ENCODE peak calls at places on chromosome 19, in ten cellular contexts. G is heart left ventricle, Q is tibial nerve, P is GM23338, I is psoas muscle, E is brain microvascular endothelial cell, L is IMR-90, N is cardiac muscle cell, M is breast epithelium, V is neuronal stem cell. F is an unnamed sample. For H3K27me3, the result is how much of the 10 kb centered on the place peaks cover.

GRCh38 chr19:45186509-45187334 is 8.1 kb downstream of the BLOC1S3 start:
- DNase-seq in G (no peak), Q (no peak), P (no peak), I (no peak), E (peak), L (peak), N (no peak), M (no peak), V (no peak), F (no peak)

GRCh38 chr19:9075064-9075964 is 11.5 kb upstream of the OR1M1 start:
- DNase-seq in G (peak), Q (peak), P (peak), I (peak), E (peak), L (peak), N (peak), M (peak), V (peak), F (peak)

GRCh38 chr19:33316521-33317284 is 14.4 kb upstream of the CEBPA start:
- DNase-seq in G (no peak), Q (no peak), P (no peak), I (no peak), E (no peak), L (no peak), N (no peak), M (no peak), V (no peak), F (no peak)

GRCh38 chr19:45939792-45940514 is 25.4 kb upstream of the NANOS2 start:
- DNase-seq in G (no peak), Q (no peak), P (peak), I (no peak), E (no peak), L (no peak), N (no peak), M (no peak), V (no peak), F (no peak)

GRCh38 chr19:50952890-50953289 is at the start of gene KLK5:
- DNase-seq in G (no peak), Q (no peak), P (peak), I (no peak), E (no peak), L (no peak), N (no peak), M (peak), V (no peak), F (no peak)

GRCh38 chr19:31285744-31286143 is 63.5 kb downstream of the TSHZ3 start:
- DNase-seq in G (no peak), Q (no peak), P (no peak), I (no peak), E (peak), L (peak), N (peak), M (no peak), V (no peak), F (peak)

GRCh38 chr19:10604460-10604980 is 17.4 kb upstream of the AP1M2 start:
- DNase-seq in G (no peak), Q (no peak), P (no peak), I (peak), E (no peak), L (no peak), N (no peak), M (no peak), V (no peak), F (no peak)

GRCh38 chr19:1276620-1277007 is 1.3 kb downstream of the FAM174C start:
- DNase-seq in G (no peak), Q (no peak), P (no peak), I (no peak), E (no peak), L (no peak), N (no peak), M (no peak), V (no peak), F (no peak)

GRCh38 chr19:15331419-15332310 is 674 bp downstream of the BRD4 start:
- DNase-seq in G (peak), Q (no peak), P (peak), I (peak), E (no peak), L (no peak), N (peak), M (no peak), V (peak), F (no peak)

GRCh38 chr19:15519433-15519976 is 11.2 kb downstream of the CYP4F22 start:
- DNase-seq in G (no peak), Q (no peak), P (no peak), I (no peak), E (no peak), L (no peak), N (no peak), M (no peak), V (no peak), F (no peak)

GRCh38 chr19:3358919-3359849 is 7.2 kb upstream of the NFIC start:
- DNase-seq in G (peak), Q (peak), P (peak), I (peak), E (no peak), L (peak), N (peak), M (no peak), V (no peak), F (no peak)

GRCh38 chr19:34173145-34173956 is 1.0 kb downstream of the LSM14A start:
- DNase-seq in G (peak), Q (peak), P (peak), I (peak), E (no peak), L (peak), N (peak), M (peak), V (peak), F (peak)

GRCh38 chr19:2815923-2816322 is 3.7 kb upstream of the ZNF554 start:
- DNase-seq in G (no peak), Q (no peak), P (no peak), I (no peak), E (no peak), L (no peak), N (no peak), M (no peak), V (no peak), F (no peak)

GRCh38 chr19:45402469-45403070 is 2.3 kb downstream of the PPP1R13L start:
- DNase-seq in G (peak), Q (no peak), P (peak), I (peak), E (peak), L (no peak), N (peak), M (peak), V (no peak), F (no peak)

GRCh38 chr19:46416077-46416709 is 2.8 kb upstream of the CCDC8 start:
- DNase-seq in G (peak), Q (peak), P (peak), I (peak), E (peak), L (peak), N (peak), M (peak), V (peak), F (peak)

GRCh38 chr19:15897026-15897737 is 692 bp downstream of the CYP4F2 start:
- DNase-seq in G (no peak), Q (no peak), P (no peak), I (no peak), E (no peak), L (no peak), N (no peak), M (no peak), V (no peak), F (no peak)

GRCh38 chr19:7497292-7497691 is 8.5 kb upstream of the PEX11G start:
- DNase-seq in G (no peak), Q (no peak), P (peak), I (no peak), E (no peak), L (no peak), N (no peak), M (no peak), V (no peak), F (no peak)

GRCh38 chr19:33641261-33641660 is 19.5 kb downstream of the CHST8 start:
- DNase-seq in G (no peak), Q (no peak), P (no peak), I (no peak), E (no peak), L (no peak), N (no peak), M (no peak), V (no peak), F (no peak)

GRCh38 chr19:49911381-49912145 is 14.9 kb upstream of the IL4I1 start:
- DNase-seq in G (no peak), Q (no peak), P (no peak), I (no peak), E (no peak), L (peak), N (peak), M (no peak), V (no peak), F (no peak)

GRCh38 chr19:11798391-11799296 is at the start of gene ZNF491:
- DNase-seq in G (peak), Q (peak), P (peak), I (peak), E (peak), L (peak), N (peak), M (peak), V (peak), F (peak)

GRCh38 chr19:6668696-6669095 is 1.3 kb downstream of the TNFSF14 start:
- DNase-seq in G (no peak), Q (no peak), P (no peak), I (no peak), E (no peak), L (no peak), N (no peak), M (no peak), V (no peak), F (no peak)

GRCh38 chr19:16886305-16886880 is 2.4 kb upstream of the F2RL3 start:
- DNase-seq in G (peak), Q (no peak), P (no peak), I (peak), E (peak), L (peak), N (peak), M (no peak), V (no peak), F (peak)

GRCh38 chr19:3366104-3366760 is at the start of gene NFIC:
- DNase-seq in G (peak), Q (peak), P (peak), I (peak), E (peak), L (peak), N (peak), M (peak), V (no peak), F (peak)

GRCh38 chr19:51637362-51637978 is 7.3 kb upstream of the SIGLEC5 start:
- DNase-seq in G (no peak), Q (no peak), P (peak), I (no peak), E (no peak), L (no peak), N (peak), M (no peak), V (no peak), F (no peak)

GRCh38 chr19:33449799-33450198 is 71.8 kb downstream of the PEPD start:
- DNase-seq in G (no peak), Q (no peak), P (no peak), I (peak), E (no peak), L (no peak), N (no peak), M (no peak), V (no peak), F (no peak)

GRCh38 chr19:1227655-1228054 is 10.2 kb downstream of the CBARP start:
- DNase-seq in G (no peak), Q (no peak), P (no peak), I (no peak), E (no peak), L (no peak), N (no peak), M (no peak), V (no peak), F (no peak)

GRCh38 chr19:35740423-35741215 is 1.6 kb downstream of the IGFLR1 start:
- DNase-seq in G (peak), Q (peak), P (peak), I (peak), E (peak), L (peak), N (peak), M (peak), V (peak), F (peak)

GRCh38 chr19:51511353-51511752 is 9.8 kb upstream of the SIGLEC12 start:
- DNase-seq in G (no peak), Q (no peak), P (peak), I (no peak), E (no peak), L (no peak), N (peak), M (no peak), V (no peak), F (no peak)

GRCh38 chr19:46355234-46355990 is 8.5 kb downstream of the PPP5C start:
- DNase-seq in G (no peak), Q (no peak), P (no peak), I (no peak), E (no peak), L (no peak), N (no peak), M (no peak), V (no peak), F (no peak)

DNA sequence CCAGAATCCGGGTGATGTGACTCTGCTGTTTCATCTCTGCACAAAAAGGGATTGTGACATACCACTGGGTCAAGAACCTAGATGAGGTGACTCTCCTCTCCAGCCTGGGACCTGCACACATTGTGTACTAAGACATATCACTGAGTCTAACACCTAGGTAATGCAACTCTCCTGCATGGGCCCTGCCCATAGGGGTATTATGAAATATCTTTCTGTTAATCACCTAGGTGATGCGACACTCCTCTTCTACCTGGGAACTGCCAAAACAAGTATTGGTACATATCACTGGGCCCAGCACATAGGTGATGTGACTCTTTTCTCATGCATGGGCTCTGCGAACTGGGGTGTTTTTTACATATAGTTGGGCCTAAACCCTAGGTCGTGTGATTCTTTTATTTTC is 35.5 kb upstream of the ZNF254 start:
- DNase-seq in G (no peak), Q (no peak), P (no peak), I (no peak), E (no peak), L (no peak), N (no peak), M (no peak), V (no peak), F (no peak)
- H3K27me3 ChIP-seq in G (under half), Q (under half), P (under half), I (under half), E (under half), L (under half), N (under half), M (under half), V (under half), F (under half)

DNA sequence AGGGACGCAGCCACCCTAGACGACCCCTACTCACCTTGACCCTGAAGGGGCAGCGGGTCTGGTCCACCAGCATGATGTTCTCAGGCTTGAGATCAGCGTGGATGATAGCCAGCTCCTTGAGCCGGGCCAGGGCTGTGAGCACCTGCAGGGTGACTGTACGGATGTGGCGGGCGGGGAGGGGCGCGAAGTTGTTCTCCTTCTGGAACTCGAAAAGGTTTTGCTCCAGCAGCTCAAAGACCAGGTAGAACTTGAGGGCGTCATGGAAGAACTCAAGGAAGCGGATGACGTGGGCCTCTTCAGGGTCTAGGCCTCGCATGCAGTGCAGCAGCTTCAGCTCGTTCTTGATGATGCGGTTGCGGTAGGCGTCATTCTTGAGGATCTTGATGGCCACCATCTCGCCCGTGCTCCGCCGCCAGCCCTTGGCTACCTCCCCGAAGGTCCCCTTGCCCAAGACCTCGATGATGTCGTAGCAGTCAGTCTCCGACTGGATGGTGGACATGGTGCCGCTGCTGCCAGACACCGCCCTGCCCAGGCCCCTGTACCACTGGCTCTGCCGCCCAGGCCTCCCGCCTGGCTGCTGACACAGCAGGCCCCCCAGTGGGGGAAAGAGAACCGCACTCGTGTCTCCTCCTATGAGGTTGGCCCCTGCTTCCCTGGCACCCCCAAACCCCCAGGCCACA is 437 bp downstream of the HIPK4 start:
- DNase-seq in G (no peak), Q (no peak), P (no peak), I (no peak), E (no peak), L (no peak), N (no peak), M (no peak), V (no peak), F (no peak)
- H3K27ac ChIP-seq in G (no peak), Q (no peak), P (no peak), I (no peak), E (no peak), L (no peak), N (no peak), M (no peak), V (no peak), F (no peak)

GRCh38 chr19:29641597-29641996 is 23.7 kb upstream of the PLEKHF1 start:
- DNase-seq in G (no peak), Q (no peak), P (no peak), I (no peak), E (no peak), L (no peak), N (no peak), M (no peak), V (no peak), F (no peak)
- H3K27me3 ChIP-seq in G (under half), Q (under half), P (under half), I (under half), E (under half), L (under half), N (under half), M (under half), V (under half), F (under half)

GRCh38 chr19:4794971-4795370 is 3.4 kb downstream of the FEM1A start:
- DNase-seq in G (no peak), Q (no peak), P (no peak), I (peak), E (no peak), L (no peak), N (no peak), M (no peak), V (no peak), F (no peak)
- H3K27ac ChIP-seq in G (peak), Q (no peak), P (no peak), I (peak), E (no peak), L (no peak), N (no peak), M (peak), V (no peak), F (no peak)

GRCh38 chr19:17957149-17957849 is 9.6 kb upstream of the KCNN1 start:
- DNase-seq in G (no peak), Q (no peak), P (no peak), I (no peak), E (no peak), L (no peak), N (no peak), M (no peak), V (no peak), F (no peak)
- H3K27me3 ChIP-seq in G (under half), Q (half or more), P (under half), I (under half), E (under half), L (half or more), N (under half), M (half or more), V (under half), F (half or more)

GRCh38 chr19:38667552-38668205 is 20.2 kb downstream of the ACTN4 start:
- DNase-seq in G (no peak), Q (no peak), P (no peak), I (peak), E (no peak), L (peak), N (no peak), M (no peak), V (no peak), F (peak)

GRCh38 chr19:38673030-38673429 is 25.6 kb downstream of the ACTN4 start:
- DNase-seq in G (no peak), Q (no peak), P (no peak), I (peak), E (no peak), L (no peak), N (no peak), M (no peak), V (no peak), F (no peak)

GRCh38 chr19:38671654-38672053 is 24.2 kb downstream of the ACTN4 start:
- DNase-seq in G (no peak), Q (no peak), P (no peak), I (peak), E (no peak), L (no peak), N (no peak), M (no peak), V (no peak), F (no peak)

GRCh38 chr19:38669532-38669931 is 22.1 kb downstream of the ACTN4 start:
- DNase-seq in G (no peak), Q (no peak), P (no peak), I (peak), E (no peak), L (no peak), N (no peak), M (no peak), V (no peak), F (no peak)

DNA sequence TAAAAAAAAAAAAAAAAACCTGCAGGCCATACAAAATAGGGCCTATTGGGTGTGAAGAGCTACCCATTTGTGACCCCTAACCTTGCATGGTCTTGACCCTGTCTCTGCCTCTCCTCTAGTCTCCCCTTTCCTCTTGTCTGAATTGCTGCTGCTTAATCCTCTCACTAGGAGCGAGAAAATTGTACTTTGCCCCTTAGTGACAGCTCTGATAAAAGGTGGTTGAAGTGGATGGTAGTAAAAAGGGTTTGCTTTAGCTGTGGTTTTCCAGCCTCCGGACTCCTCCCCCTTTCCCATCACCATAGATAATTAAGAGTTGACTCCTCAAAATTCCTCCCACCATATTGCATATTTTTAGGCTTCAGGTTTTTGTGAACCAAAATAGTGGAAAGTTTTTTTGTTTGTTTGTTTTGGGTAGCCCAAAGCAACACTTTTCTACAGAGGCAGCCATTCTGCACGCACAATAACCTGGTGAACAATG is 23.5 kb downstream of the ACTN4 start:
- DNase-seq in G (no peak), Q (no peak), P (no peak), I (no peak), E (no peak), L (no peak), N (no peak), M (no peak), V (no peak), F (peak)
- H3K27ac ChIP-seq in G (peak), Q (no peak), P (peak), I (peak), E (no peak), L (no peak), N (peak), M (peak), V (no peak), F (peak)

DNA sequence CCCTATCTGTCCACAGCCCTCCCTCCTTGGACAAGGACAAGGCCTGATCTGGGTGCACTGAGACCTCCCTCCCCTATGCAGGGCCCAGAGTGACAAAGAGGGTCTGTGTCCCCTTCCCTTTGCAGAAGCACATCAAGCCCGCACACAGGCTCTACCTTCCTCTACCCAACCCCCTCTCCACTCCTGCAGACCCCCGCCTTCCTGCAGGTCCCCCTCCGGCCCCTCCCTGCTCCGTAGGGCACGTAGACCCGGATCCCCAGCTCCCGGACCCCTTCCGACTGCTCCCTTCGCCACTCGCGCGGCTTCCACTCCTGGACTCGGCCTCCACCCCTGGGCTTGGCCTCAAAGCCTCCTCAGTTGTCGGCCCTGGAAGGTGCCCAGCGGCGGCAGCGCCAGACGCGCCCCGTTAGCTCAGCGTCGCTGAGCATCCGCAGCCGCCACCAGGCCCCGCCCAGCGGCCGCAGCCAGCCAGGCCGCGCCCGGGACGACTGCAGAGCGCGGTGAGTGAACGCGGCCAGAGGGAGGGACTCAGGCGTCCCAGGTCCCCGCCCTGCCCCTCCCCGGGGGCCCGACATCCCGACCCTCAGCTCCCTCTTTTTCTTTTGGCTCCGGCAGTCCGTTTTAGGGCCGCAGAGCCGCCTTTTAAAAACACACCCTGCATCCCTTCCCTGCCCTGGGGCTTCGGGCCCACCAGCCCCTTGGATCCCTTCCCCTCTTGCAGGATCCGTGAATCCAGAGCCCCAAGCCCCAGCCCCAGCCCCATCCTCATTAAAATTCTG is 1.6 kb upstream of the MYADM start:
- DNase-seq in G (peak), Q (peak), P (peak), I (peak), E (no peak), L (peak), N (peak), M (no peak), V (peak), F (peak)
- H3K27me3 ChIP-seq in G (under half), Q (under half), P (under half), I (under half), E (under half), L (under half), N (under half), M (under half), V (under half), F (under half)

F was measured in SJSA1.